ENCODE peak calls at places on chromosomes 13 and 19, in seven cellular contexts. One of them, this sample, is unnamed.

GRCh38 chr19:41369769-41370168 is 5.8 kb upstream of the B9D2 start:
- DNase-seq in CD4-positive, alpha-beta T cell: no peak
- DNase-seq in esophagus squamous epithelium: no peak
- DNase-seq in foreskin fibroblast: no peak
- DNase-seq in cardiac fibroblast: no peak
- DNase-seq in stimulated activated CD4-positive, alpha-beta T cell treated with anti-CD3 and anti-CD28 coated beads, Interleukin-15, amount 100 ng/mL, for 48 hours: no peak
- DNase-seq in CD4-positive, alpha-beta memory T cell: no peak
- DNase-seq in this sample: no peak

GRCh38 chr13:29594310-29594709 is 1.2 kb downstream of the SLC7A1 start:
- DNase-seq in cardiac fibroblast: peak
- DNase-seq in foreskin fibroblast: peak
- DNase-seq in stimulated activated CD4-positive, alpha-beta T cell treated with anti-CD3 and anti-CD28 coated beads, Interleukin-15, amount 100 ng/mL, for 48 hours: peak
- DNase-seq in CD4-positive, alpha-beta T cell: peak
- DNase-seq in CD4-positive, alpha-beta memory T cell: peak
- DNase-seq in esophagus squamous epithelium: no peak
- DNase-seq in this sample: peak

GRCh38 chr19:19661675-19662251 is 1.7 kb downstream of the ATP13A1 start:
- DNase-seq in foreskin fibroblast: no peak
- DNase-seq in cardiac fibroblast: no peak
- DNase-seq in CD4-positive, alpha-beta memory T cell: peak
- DNase-seq in CD4-positive, alpha-beta T cell: peak
- DNase-seq in esophagus squamous epithelium: no peak
- DNase-seq in stimulated activated CD4-positive, alpha-beta T cell treated with anti-CD3 and anti-CD28 coated beads, Interleukin-15, amount 100 ng/mL, for 48 hours: peak
- DNase-seq in this sample: no peak

GRCh38 chr19:6354098-6354674 is 7.1 kb upstream of the CLPP start:
- DNase-seq in cardiac fibroblast: peak
- DNase-seq in esophagus squamous epithelium: no peak
- DNase-seq in CD4-positive, alpha-beta memory T cell: no peak
- DNase-seq in CD4-positive, alpha-beta T cell: no peak
- DNase-seq in foreskin fibroblast: no peak
- DNase-seq in stimulated activated CD4-positive, alpha-beta T cell treated with anti-CD3 and anti-CD28 coated beads, Interleukin-15, amount 100 ng/mL, for 48 hours: no peak
- DNase-seq in this sample: no peak

GRCh38 chr13:94209110-94209509 is 270.4 kb downstream of the DCT start:
- DNase-seq in CD4-positive, alpha-beta T cell: no peak
- DNase-seq in cardiac fibroblast: peak
- DNase-seq in esophagus squamous epithelium: no peak
- DNase-seq in stimulated activated CD4-positive, alpha-beta T cell treated with anti-CD3 and anti-CD28 coated beads, Interleukin-15, amount 100 ng/mL, for 48 hours: no peak
- DNase-seq in foreskin fibroblast: no peak
- DNase-seq in CD4-positive, alpha-beta memory T cell: no peak
- DNase-seq in this sample: peak

GRCh38 chr19:39923862-39924261 is 10.6 kb downstream of the FCGBP start:
- DNase-seq in esophagus squamous epithelium: no peak
- DNase-seq in foreskin fibroblast: no peak
- DNase-seq in cardiac fibroblast: no peak
- DNase-seq in stimulated activated CD4-positive, alpha-beta T cell treated with anti-CD3 and anti-CD28 coated beads, Interleukin-15, amount 100 ng/mL, for 48 hours: no peak
- DNase-seq in CD4-positive, alpha-beta T cell: no peak
- DNase-seq in CD4-positive, alpha-beta memory T cell: no peak
- DNase-seq in this sample: no peak

GRCh38 chr13:35255241-35255640 is 221.2 kb downstream of the MAB21L1 start:
- DNase-seq in cardiac fibroblast: no peak
- DNase-seq in CD4-positive, alpha-beta memory T cell: no peak
- DNase-seq in foreskin fibroblast: no peak
- DNase-seq in CD4-positive, alpha-beta T cell: no peak
- DNase-seq in esophagus squamous epithelium: no peak
- DNase-seq in stimulated activated CD4-positive, alpha-beta T cell treated with anti-CD3 and anti-CD28 coated beads, Interleukin-15, amount 100 ng/mL, for 48 hours: no peak
- DNase-seq in this sample: no peak

GRCh38 chr13:111474136-111475002 is 153.9 kb downstream of the TEX29 start:
- DNase-seq in CD4-positive, alpha-beta memory T cell: peak
- DNase-seq in esophagus squamous epithelium: no peak
- DNase-seq in foreskin fibroblast: peak
- DNase-seq in stimulated activated CD4-positive, alpha-beta T cell treated with anti-CD3 and anti-CD28 coated beads, Interleukin-15, amount 100 ng/mL, for 48 hours: no peak
- DNase-seq in CD4-positive, alpha-beta T cell: no peak
- DNase-seq in cardiac fibroblast: peak
- DNase-seq in this sample: peak

GRCh38 chr19:37855098-37855497 is 51.3 kb downstream of the WDR87 start:
- DNase-seq in stimulated activated CD4-positive, alpha-beta T cell treated with anti-CD3 and anti-CD28 coated beads, Interleukin-15, amount 100 ng/mL, for 48 hours: peak
- DNase-seq in cardiac fibroblast: peak
- DNase-seq in CD4-positive, alpha-beta memory T cell: peak
- DNase-seq in esophagus squamous epithelium: no peak
- DNase-seq in foreskin fibroblast: peak
- DNase-seq in CD4-positive, alpha-beta T cell: peak
- DNase-seq in this sample: peak

GRCh38 chr19:10648360-10648759 is 5.8 kb upstream of the ILF3 start:
- DNase-seq in esophagus squamous epithelium: no peak
- DNase-seq in CD4-positive, alpha-beta memory T cell: no peak
- DNase-seq in foreskin fibroblast: no peak
- DNase-seq in cardiac fibroblast: no peak
- DNase-seq in CD4-positive, alpha-beta T cell: no peak
- DNase-seq in stimulated activated CD4-positive, alpha-beta T cell treated with anti-CD3 and anti-CD28 coated beads, Interleukin-15, amount 100 ng/mL, for 48 hours: no peak
- DNase-seq in this sample: no peak

GRCh38 chr13:39451301-39451700 is 151.7 kb downstream of the LHFPL6 start:
- DNase-seq in stimulated activated CD4-positive, alpha-beta T cell treated with anti-CD3 and anti-CD28 coated beads, Interleukin-15, amount 100 ng/mL, for 48 hours: no peak
- DNase-seq in CD4-positive, alpha-beta memory T cell: no peak
- DNase-seq in CD4-positive, alpha-beta T cell: no peak
- DNase-seq in foreskin fibroblast: no peak
- DNase-seq in cardiac fibroblast: peak
- DNase-seq in esophagus squamous epithelium: no peak
- DNase-seq in this sample: peak

GRCh38 chr13:21051675-21052074 is 9.7 kb downstream of the LATS2 start:
- DNase-seq in cardiac fibroblast: no peak
- DNase-seq in esophagus squamous epithelium: no peak
- DNase-seq in stimulated activated CD4-positive, alpha-beta T cell treated with anti-CD3 and anti-CD28 coated beads, Interleukin-15, amount 100 ng/mL, for 48 hours: no peak
- DNase-seq in foreskin fibroblast: no peak
- DNase-seq in CD4-positive, alpha-beta memory T cell: no peak
- DNase-seq in CD4-positive, alpha-beta T cell: no peak
- DNase-seq in this sample: no peak

GRCh38 chr19:14775855-14776254 is 2.5 kb downstream of the ADGRE2 start:
- DNase-seq in esophagus squamous epithelium: no peak
- DNase-seq in foreskin fibroblast: no peak
- DNase-seq in cardiac fibroblast: no peak
- DNase-seq in CD4-positive, alpha-beta T cell: no peak
- DNase-seq in CD4-positive, alpha-beta memory T cell: no peak
- DNase-seq in stimulated activated CD4-positive, alpha-beta T cell treated with anti-CD3 and anti-CD28 coated beads, Interleukin-15, amount 100 ng/mL, for 48 hours: no peak
- DNase-seq in this sample: no peak

GRCh38 chr13:44159633-44160279 is 213.9 kb upstream of the SERP2 start:
- DNase-seq in stimulated activated CD4-positive, alpha-beta T cell treated with anti-CD3 and anti-CD28 coated beads, Interleukin-15, amount 100 ng/mL, for 48 hours: no peak
- DNase-seq in CD4-positive, alpha-beta T cell: no peak
- DNase-seq in cardiac fibroblast: peak
- DNase-seq in esophagus squamous epithelium: no peak
- DNase-seq in CD4-positive, alpha-beta memory T cell: no peak
- DNase-seq in foreskin fibroblast: no peak
- DNase-seq in this sample: no peak

GRCh38 chr13:105196052-105196451 is 1339.4 kb downstream of the EFNB2 start:
- DNase-seq in foreskin fibroblast: no peak
- DNase-seq in CD4-positive, alpha-beta memory T cell: no peak
- DNase-seq in CD4-positive, alpha-beta T cell: no peak
- DNase-seq in esophagus squamous epithelium: no peak
- DNase-seq in stimulated activated CD4-positive, alpha-beta T cell treated with anti-CD3 and anti-CD28 coated beads, Interleukin-15, amount 100 ng/mL, for 48 hours: no peak
- DNase-seq in cardiac fibroblast: peak
- DNase-seq in this sample: peak

GRCh38 chr13:27774651-27775050 is 17.6 kb upstream of the GSX1 start:
- DNase-seq in stimulated activated CD4-positive, alpha-beta T cell treated with anti-CD3 and anti-CD28 coated beads, Interleukin-15, amount 100 ng/mL, for 48 hours: no peak
- DNase-seq in cardiac fibroblast: no peak
- DNase-seq in esophagus squamous epithelium: no peak
- DNase-seq in foreskin fibroblast: no peak
- DNase-seq in CD4-positive, alpha-beta memory T cell: no peak
- DNase-seq in CD4-positive, alpha-beta T cell: no peak
- DNase-seq in this sample: no peak

This sample was measured in NCI-H146.